ENCODE peak calls at places on chromosomes 11 and 22, in seven cellular contexts. D is neuronal stem cell, X is mesenchymal stem cell, K is H1, R is trophoblast cell, J is mesendoderm, E is IMR-90. F is an unnamed sample.

GRCh38 chr11:70912226-70912840 is 340.0 kb downstream of the SHANK2 start:
- DNase-seq in K (no peak), X (peak; percentile 20), E (peak; percentile 75), R (no peak), J (no peak), D (no peak), F (no peak)

GRCh38 chr11:102912482-102912830 is 37.7 kb upstream of the MMP12 start:
- DNase-seq in J (peak; percentile 40), D (no peak), X (no peak), R (no peak), E (peak; percentile 9), K (no peak), F (no peak)

GRCh38 chr11:121929581-121929980 is 186.4 kb downstream of the BLID start:
- DNase-seq in D (peak; percentile 38), J (peak; percentile 52), E (peak; percentile 38), K (no peak), R (no peak), X (peak; percentile 26), F (no peak)

GRCh38 chr11:64559351-64560138 is 31.5 kb upstream of the SLC22A12 start:
- DNase-seq in E (no peak), R (no peak), D (no peak), J (peak; percentile 75), K (no peak), X (no peak), F (peak; percentile 72)

GRCh38 chr22:23752750-23753149 is 1.5 kb downstream of the VPREB3 start:
- DNase-seq in K (no peak), J (no peak), R (no peak), X (no peak), E (no peak), D (no peak), F (no peak)

GRCh38 chr11:57277845-57278720 is 41.0 kb upstream of the APLNR start:
- DNase-seq in J (peak; percentile 92), E (peak; percentile 84), R (peak; percentile 79), K (peak; percentile 43), X (peak; percentile 85), D (peak; percentile 70), F (peak; percentile 84)

GRCh38 chr11:81420668-81421550 is 1312.8 kb downstream of the FAM181B start:
- DNase-seq in X (no peak), K (peak; percentile 17), J (peak; percentile 71), D (peak; percentile 15), E (no peak), R (no peak), F (peak; percentile 60)

GRCh38 chr11:28559497-28559896 is 451.3 kb downstream of the METTL15 start:
- DNase-seq in R (no peak), E (peak; percentile 83), D (peak; percentile 5), X (peak; percentile 6), K (no peak), J (peak; percentile 59), F (no peak)

GRCh38 chr11:27242591-27242990 is 120.4 kb downstream of the CCDC34 start:
- DNase-seq in X (peak; percentile 22), E (peak; percentile 46), K (no peak), J (peak; percentile 82), R (no peak), D (no peak), F (no peak)

GRCh38 chr22:46180370-46181137 is 30.2 kb downstream of the PPARA start:
- DNase-seq in K (no peak), R (peak; percentile 29), E (no peak), D (no peak), X (peak; percentile 24), J (peak; percentile 40), F (no peak)

GRCh38 chr22:23695141-23695540 is 4.3 kb downstream of the RGL4 start:
- DNase-seq in R (no peak), E (no peak), X (no peak), K (no peak), D (no peak), J (no peak), F (no peak)

GRCh38 chr11:1937616-1938342 is 9.4 kb upstream of the MRPL23 start:
- DNase-seq in K (no peak), J (no peak), D (no peak), R (no peak), X (no peak), E (no peak), F (no peak)

GRCh38 chr22:18112440-18112839 is 1.8 kb downstream of the TUBA8 start:
- DNase-seq in K (no peak), X (no peak), R (no peak), E (no peak), D (no peak), J (no peak), F (no peak)

GRCh38 chr22:24977370-24978230 is 25.1 kb downstream of the KIAA1671 start:
- DNase-seq in R (peak; percentile 47), D (no peak), J (peak; percentile 80), X (peak; percentile 54), K (no peak), E (no peak), F (no peak)

GRCh38 chr11:43708776-43709175 is 28.2 kb downstream of the HSD17B12 start:
- DNase-seq in X (no peak), D (no peak), J (no peak), R (no peak), E (no peak), K (no peak), F (no peak)

GRCh38 chr11:65932558-65932919 is 12.7 kb upstream of the TSGA10IP start:
- DNase-seq in R (no peak), D (no peak), X (no peak), K (no peak), E (no peak), J (peak; percentile 60), F (peak; percentile 61)

GRCh38 chr11:22674470-22675426 is 8.3 kb downstream of the GAS2 start:
- DNase-seq in E (no peak), K (no peak), X (no peak), J (no peak), D (no peak), R (no peak), F (no peak)

GRCh38 chr11:88411265-88411664 is 73.7 kb upstream of the CTSC start:
- DNase-seq in R (no peak), K (no peak), D (no peak), X (peak; percentile 62), J (no peak), E (peak; percentile 92), F (no peak)

GRCh38 chr11:62974848-62975522 is 9.8 kb downstream of the SLC22A6 start:
- DNase-seq in J (peak; percentile 59), R (no peak), X (no peak), E (no peak), K (peak; percentile 25), D (no peak), F (peak; percentile 76)

GRCh38 chr22:33579448-33580093 is 340.7 kb downstream of the LARGE1 start:
- DNase-seq in R (peak; percentile 49), X (peak; percentile 55), K (peak; percentile 53), J (peak; percentile 88), E (peak; percentile 38), D (peak; percentile 53), F (peak; percentile 82)

DNA sequence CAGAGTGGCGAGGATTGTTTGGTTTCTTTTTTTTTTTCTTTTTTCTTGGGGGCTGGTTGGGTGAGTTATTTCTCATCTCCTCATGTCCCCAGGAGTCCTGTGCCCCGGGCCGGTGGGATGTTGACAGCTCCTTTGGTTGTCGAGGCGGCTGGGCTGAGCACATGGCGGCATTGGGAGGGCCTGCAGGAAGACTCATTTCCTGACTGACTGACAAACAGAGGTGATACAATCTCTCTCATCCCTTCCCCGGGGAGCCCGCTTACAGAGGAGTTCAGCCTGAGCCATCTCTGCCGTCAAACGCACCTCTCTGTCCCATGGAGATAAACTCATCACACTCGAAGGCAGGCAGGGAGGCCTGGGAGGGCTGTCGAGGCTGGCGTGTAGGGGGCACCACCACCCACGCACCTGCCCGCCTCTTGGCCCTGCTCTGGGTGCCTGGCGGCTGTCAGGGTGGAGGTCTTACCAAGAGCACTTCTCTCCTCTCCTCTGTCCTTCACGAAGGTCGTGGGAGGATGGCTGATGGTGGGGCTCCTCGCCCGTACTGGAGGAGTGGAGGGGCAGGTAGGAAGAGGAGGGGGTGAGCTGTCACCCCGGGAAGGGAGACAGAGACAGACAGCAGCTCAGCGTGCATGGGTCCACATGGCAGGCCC is 60.0 kb upstream of the NECTIN1 start:
- DNase-seq in K (no peak), R (no peak), J (peak; percentile 60), D (no peak), X (no peak), E (no peak), F (no peak)
- H3K4ac ChIP-seq in K (no peak overlapping the region), R (no peak overlapping the region), J (no peak overlapping the region), D (no peak overlapping the region), X (no peak overlapping the region), E (no peak overlapping the region), F (no peak overlapping the region)

DNA sequence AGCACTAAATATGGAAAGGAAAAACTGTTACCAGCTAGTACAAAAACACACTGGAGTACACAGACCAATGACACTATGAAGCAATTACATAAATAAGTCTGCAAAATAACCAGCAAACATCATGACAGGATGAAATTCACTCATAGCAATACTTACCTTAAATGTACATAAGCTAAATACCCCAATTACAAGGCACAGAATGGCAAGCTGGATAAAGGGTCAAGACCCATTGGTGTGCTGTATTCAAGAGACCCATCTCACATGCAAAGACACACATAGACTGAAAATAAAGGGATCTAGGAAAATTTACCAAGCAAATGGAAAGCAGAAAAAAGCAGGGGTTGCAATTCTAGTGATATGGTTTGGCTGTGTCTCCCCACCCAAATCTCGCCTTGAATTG is 44.0 kb upstream of the CALCA start:
- DNase-seq in E (no peak), J (no peak), X (no peak), K (no peak), D (no peak), R (no peak), F (no peak)
- H4K8ac ChIP-seq in E (no peak overlapping the region), J (no peak overlapping the region), X (no peak overlapping the region), K (no peak overlapping the region), D (no peak overlapping the region), R (no peak overlapping the region), F (no peak overlapping the region)

DNA sequence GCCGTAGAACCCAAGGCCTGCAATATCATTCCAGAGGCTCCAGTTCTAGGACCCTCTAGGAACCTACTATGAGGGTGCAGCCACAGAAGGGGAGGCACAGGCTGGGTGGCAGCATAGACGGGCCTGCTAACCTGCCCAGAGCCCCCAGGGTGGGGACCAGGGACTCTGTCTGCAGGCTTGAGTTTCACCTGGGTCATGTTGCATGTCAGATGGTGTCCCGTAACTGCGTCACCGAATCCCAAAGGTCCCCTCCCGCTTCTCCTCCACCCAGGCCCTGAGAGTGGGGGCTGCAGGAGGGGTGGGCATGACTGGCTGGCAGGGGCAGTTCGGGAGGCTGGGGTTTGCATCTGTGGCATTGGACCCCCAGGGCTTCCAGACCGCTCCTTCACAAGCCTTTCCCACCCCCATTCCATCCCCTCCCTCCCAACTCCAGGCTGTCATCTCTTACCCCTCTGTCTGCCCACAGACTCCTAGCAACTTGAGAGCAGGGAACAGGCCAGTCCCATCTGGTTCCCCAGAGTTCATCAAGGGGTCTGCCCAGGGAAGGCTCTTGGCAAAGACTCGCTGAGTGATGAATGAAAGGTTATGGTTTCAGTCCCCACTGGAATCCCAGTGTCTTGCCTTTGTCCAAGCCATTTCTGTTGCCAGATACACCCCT is 16.3 kb downstream of the MYO7A start:
- DNase-seq in E (no peak), R (no peak), D (no peak), X (no peak), K (no peak), J (no peak), F (no peak)
- H3K4ac ChIP-seq in E (no peak overlapping the region), R (no peak overlapping the region), D (no peak overlapping the region), X (no peak overlapping the region), K (no peak overlapping the region), J (no peak overlapping the region), F (no peak overlapping the region)

DNA sequence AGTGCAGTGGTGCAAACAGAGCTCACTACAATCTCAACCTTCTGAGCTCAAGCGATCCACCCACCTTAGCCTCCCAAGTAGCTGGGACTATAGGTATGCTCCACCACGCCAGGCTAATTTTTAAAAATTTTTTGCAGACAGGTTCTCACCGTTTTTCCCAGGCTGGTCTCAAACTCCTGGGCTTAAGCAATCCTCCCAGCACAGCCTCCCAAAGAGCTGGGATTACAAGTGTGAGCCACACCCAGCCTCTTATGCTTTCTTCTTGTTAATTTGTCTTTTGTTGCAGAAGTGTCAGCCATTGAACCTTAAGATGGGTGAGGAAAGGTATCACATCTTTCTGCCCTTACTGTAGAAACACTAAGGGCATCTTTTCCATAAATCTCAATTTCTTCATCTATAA is 34.9 kb downstream of the DENND5A start:
- DNase-seq in D (no peak), X (no peak), R (no peak), E (no peak), K (no peak), J (no peak), F (peak; percentile 8)
- H4K8ac ChIP-seq in D (no peak overlapping the region), X (no peak overlapping the region), R (no peak overlapping the region), E (no peak overlapping the region), K (no peak overlapping the region), J (no peak overlapping the region), F (no peak overlapping the region)